ENCODE peak calls at places on chromosomes 7 and 10, in six cellular contexts. E is lung; C is NCI-H2227 treated with DMSO at 0.1 percent for 48 hours; V is H54; K is activated CD8-positive, alpha-beta T cell treated with anti-CD3 and anti-CD28 coated beads, Interleukin-2, amount 10 ng/mL, durations not matched to agents 7 days and 5 days; F is NCI-H1417 treated with DMSO at 0.1 percent for 48 hours. D is an unnamed sample.

GRCh38 chr7:12764355-12765000 is 77.0 kb downstream of the ARL4A start:
- DNase-seq in E (no peak), C (peak), V (no peak), K (no peak), F (no peak), D (no peak)

GRCh38 chr7:99505324-99505662 is 831 bp downstream of the ZKSCAN5 start:
- DNase-seq in E (no peak), C (no peak), V (no peak), K (no peak), F (no peak), D (no peak)

GRCh38 chr7:90180011-90180585 is 25.8 kb downstream of the STEAP1 start:
- DNase-seq in E (no peak), C (no peak), V (no peak), K (no peak), F (no peak), D (no peak)

GRCh38 chr10:80104066-80104926 is 25.8 kb downstream of the TMEM254 start:
- DNase-seq in E (no peak), C (no peak), V (no peak), K (no peak), F (no peak), D (no peak)

GRCh38 chr7:23594879-23595604 is 2.1 kb upstream of the CCDC126 start:
- DNase-seq in E (no peak), C (no peak), V (no peak), K (peak), F (no peak), D (no peak)

GRCh38 chr10:81569488-81569887 is 305.5 kb upstream of the NRG3 start:
- DNase-seq in E (no peak), C (no peak), V (no peak), K (no peak), F (no peak), D (no peak)

GRCh38 chr10:2897619-2898508 is 169.5 kb upstream of the PFKP start:
- DNase-seq in E (no peak), C (no peak), V (no peak), K (no peak), F (no peak), D (no peak)

GRCh38 chr7:155543926-155544325 is 2.4 kb downstream of the CNPY1 start:
- DNase-seq in E (no peak), C (no peak), V (no peak), K (no peak), F (no peak), D (no peak)

GRCh38 chr10:113469796-113470195 is 83.1 kb upstream of the HABP2 start:
- DNase-seq in E (no peak), C (no peak), V (no peak), K (no peak), F (no peak), D (no peak)

GRCh38 chr7:38232475-38233366 is 40.7 kb downstream of the TARP start:
- DNase-seq in E (peak), C (no peak), V (no peak), K (peak), F (no peak), D (no peak)

GRCh38 chr7:133530682-133531081 is 277.8 kb downstream of the EXOC4 start:
- DNase-seq in E (no peak), C (no peak), V (no peak), K (no peak), F (no peak), D (no peak)

GRCh38 chr7:112410087-112410486 is 40.2 kb upstream of the IFRD1 start:
- DNase-seq in E (no peak), C (no peak), V (no peak), K (no peak), F (no peak), D (no peak)

GRCh38 chr10:58818889-58819288 is 306.2 kb downstream of the BICC1 start:
- DNase-seq in E (no peak), C (no peak), V (no peak), K (no peak), F (no peak), D (no peak)

GRCh38 chr7:129703751-129704150 is 92.2 kb downstream of the NRF1 start:
- DNase-seq in E (no peak), C (no peak), V (no peak), K (no peak), F (no peak), D (no peak)

GRCh38 chr10:66414943-66415342 is 510.9 kb upstream of the LRRTM3 start:
- DNase-seq in E (no peak), C (no peak), V (no peak), K (no peak), F (no peak), D (no peak)

D was measured in NT2/D1.